ENCODE peak calls at places on chromosomes 3 and 15, in ten cellular contexts. P is cardiac muscle cell; C is HAP-1; U is CD4-positive, alpha-beta memory T cell; I is ovary; X is psoas muscle; R is left ventricle myocardium inferior; L is brain microvascular endothelial cell; B is astrocyte; V is uterus. T is an unnamed sample. For H3K36me3 and H3K27me3, the result is how much of the 10 kb centered on the place peaks cover.

GRCh38 chr3:31878231-31878838 is 102.7 kb downstream of the OSBPL10 start:
- DNase-seq in I (no peak), C (no peak), B (peak), R (no peak), P (no peak), X (no peak), L (peak), V (no peak), U (no peak), T (no peak)

GRCh38 chr3:72144773-72145505 is 360.0 kb upstream of the PROK2 start:
- DNase-seq in U (no peak), L (no peak), P (peak), V (no peak), X (no peak), C (no peak), I (no peak), B (no peak), R (peak), T (no peak)

GRCh38 chr3:30667250-30667585 is 60.8 kb downstream of the TGFBR2 start:
- DNase-seq in B (peak), U (peak), P (peak), L (no peak), R (no peak), C (peak), X (no peak), I (no peak), V (no peak), T (no peak)

GRCh38 chr3:58419782-58420512 is 13.7 kb downstream of the PDHB start:
- DNase-seq in R (peak), U (no peak), L (no peak), C (no peak), V (peak), I (no peak), B (no peak), P (no peak), X (peak), T (peak)

GRCh38 chr15:48582472-48583235 is 62.9 kb downstream of the FBN1 start:
- DNase-seq in R (no peak), V (no peak), C (peak), B (peak), X (no peak), U (no peak), I (no peak), P (no peak), L (peak), T (no peak)

GRCh38 chr3:139251529-139251928 is 92.3 kb upstream of the MRPS22 start:
- DNase-seq in X (no peak), C (no peak), R (no peak), B (no peak), P (no peak), V (no peak), U (no peak), I (peak), L (no peak), T (no peak)

GRCh38 chr3:23484386-23484785 is 281.3 kb downstream of the UBE2E2 start:
- DNase-seq in X (no peak), U (no peak), P (no peak), I (no peak), B (no peak), R (no peak), V (no peak), C (no peak), L (no peak), T (no peak)

GRCh38 chr15:59349715-59350420 is 22.8 kb downstream of the MYO1E start:
- DNase-seq in I (no peak), X (peak), L (peak), P (no peak), B (peak), U (no peak), C (no peak), V (peak), R (no peak), T (no peak)

GRCh38 chr3:30341851-30342250 is 264.6 kb upstream of the TGFBR2 start:
- DNase-seq in V (no peak), U (no peak), I (no peak), P (no peak), B (no peak), L (no peak), X (no peak), C (no peak), R (no peak), T (no peak)

GRCh38 chr15:36519067-36519466 is 60.4 kb upstream of the CDIN1 start:
- DNase-seq in L (no peak), C (no peak), R (no peak), B (no peak), P (no peak), X (no peak), V (no peak), U (no peak), I (no peak), T (no peak)

GRCh38 chr15:92882697-92883642 is 17.2 kb upstream of the CHD2 start:
- DNase-seq in B (no peak), C (peak), X (peak), V (no peak), I (peak), R (peak), U (peak), P (peak), L (no peak), T (peak)

GRCh38 chr15:64697911-64698369 is 77.4 kb downstream of the RBPMS2 start:
- DNase-seq in I (no peak), P (no peak), X (no peak), U (no peak), V (no peak), B (peak), R (no peak), L (no peak), C (no peak), T (no peak)

GRCh38 chr3:133249490-133249889 is 150.4 kb upstream of the BFSP2 start:
- DNase-seq in R (no peak), C (no peak), P (no peak), L (no peak), I (no peak), X (no peak), U (no peak), B (no peak), V (no peak), T (no peak)

GRCh38 chr3:125128861-125129501 is 73.2 kb upstream of the HEG1 start:
- DNase-seq in V (no peak), P (no peak), L (peak), B (peak), U (no peak), X (no peak), I (no peak), R (no peak), C (no peak), T (no peak)

GRCh38 chr15:87570186-87570585 is 686.4 kb downstream of the NTRK3 start:
- DNase-seq in C (no peak), I (no peak), P (no peak), B (peak), U (no peak), X (no peak), L (no peak), V (no peak), R (no peak), T (no peak)

DNA sequence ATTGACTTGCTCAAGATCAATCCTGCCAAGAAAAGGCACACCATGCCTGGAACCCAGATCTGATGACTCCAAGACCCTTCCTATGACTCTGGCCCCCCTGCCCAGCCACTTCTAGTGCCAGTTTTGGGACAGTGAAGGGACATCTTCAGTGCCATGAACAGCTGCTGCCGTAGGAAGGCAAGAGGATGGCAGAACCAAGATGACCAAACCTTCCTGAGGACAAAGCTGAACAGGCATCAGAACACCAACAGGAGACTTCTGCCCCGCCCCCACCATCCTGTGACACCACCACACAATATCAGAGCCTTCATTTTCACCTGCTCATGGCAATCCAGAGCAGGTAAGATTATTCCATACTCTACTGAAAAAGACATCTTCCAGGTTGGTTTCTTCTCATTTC is 33.0 kb downstream of the ZNF445 start:
- DNase-seq in B (no peak), P (no peak), C (no peak), I (no peak), U (no peak), X (no peak), V (no peak), L (no peak), R (no peak), T (no peak)
- H3K36me3 ChIP-seq in B (under half), P (under half), C (half or more), I (under half), U (under half), X (under half), V (under half), L (under half), R (half or more), T (under half)

DNA sequence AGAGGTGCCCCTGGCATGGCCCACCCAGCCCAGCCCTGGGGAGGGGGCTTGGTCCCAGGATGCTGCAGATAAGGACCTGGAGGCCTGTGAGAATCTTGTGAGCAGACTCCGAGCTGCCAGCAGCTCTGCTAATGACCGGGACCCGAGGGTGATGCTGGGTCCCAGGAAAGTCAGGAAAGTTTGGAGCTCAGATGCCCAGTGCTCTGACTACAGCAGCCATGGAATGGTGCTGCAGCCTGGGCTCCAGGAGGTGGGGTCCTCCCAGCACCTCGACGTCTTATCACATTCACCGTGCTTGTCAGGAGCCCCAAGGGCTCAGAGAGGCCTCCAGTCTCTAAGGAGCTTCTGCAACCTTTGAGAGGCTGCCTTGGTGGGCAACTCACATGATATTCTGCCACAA is 34.3 kb upstream of the ADCY5 start:
- DNase-seq in B (no peak), V (no peak), R (no peak), L (no peak), X (no peak), C (no peak), P (no peak), I (no peak), U (no peak), T (no peak)
- H3K27me3 ChIP-seq in B (under half), V (under half), R (under half), L (under half), X (under half), C (under half), P (under half), I (under half), U (under half), T (under half)

GRCh38 chr15:28111552-28111951 is 12.4 kb upstream of the OCA2 start:
- DNase-seq in V (no peak), B (no peak), P (no peak), I (no peak), R (no peak), U (no peak), X (no peak), C (no peak), L (no peak), T (no peak)
- H3K36me3 ChIP-seq in V (under half), B (under half), P (under half), I (under half), R (half or more), U (under half), X (under half), C (under half), L (under half), T (under half)

DNA sequence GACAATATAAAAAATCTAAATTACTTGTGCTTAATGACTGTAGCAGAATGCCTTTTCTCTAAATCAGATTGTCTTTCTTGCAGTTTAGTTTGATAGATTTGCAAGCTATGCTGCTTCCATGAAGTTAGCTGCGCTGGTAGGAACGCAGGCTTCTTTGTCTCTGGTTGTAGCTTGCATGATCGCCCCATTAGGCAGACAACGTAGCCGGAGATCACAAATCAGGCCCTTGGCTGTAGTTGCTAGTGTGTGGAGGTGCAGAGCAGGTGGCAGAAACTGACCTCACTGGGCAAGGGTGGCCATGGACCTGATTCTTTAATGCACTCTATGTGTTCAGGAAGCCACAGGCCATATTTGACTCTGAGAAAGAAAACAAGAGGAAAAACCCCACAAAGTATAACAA is 6.2 kb downstream of the ZIC1 start:
- DNase-seq in I (no peak), C (no peak), R (no peak), U (no peak), V (no peak), L (peak), P (no peak), B (no peak), X (no peak), T (no peak)
- H3K27me3 ChIP-seq in I (under half), C (under half), R (half or more), U (under half), V (half or more), L (under half), P (half or more), B (under half), X (under half), T (under half)

GRCh38 chr3:186785517-186786018 is 2.2 kb downstream of the EIF4A2 start:
- DNase-seq in X (no peak), C (no peak), R (no peak), V (no peak), B (no peak), L (no peak), U (no peak), I (no peak), P (no peak), T (no peak)
- H3K36me3 ChIP-seq in X (under half), C (half or more), R (half or more), V (under half), B (half or more), L (half or more), U (half or more), I (under half), P (half or more), T (under half)

DNA sequence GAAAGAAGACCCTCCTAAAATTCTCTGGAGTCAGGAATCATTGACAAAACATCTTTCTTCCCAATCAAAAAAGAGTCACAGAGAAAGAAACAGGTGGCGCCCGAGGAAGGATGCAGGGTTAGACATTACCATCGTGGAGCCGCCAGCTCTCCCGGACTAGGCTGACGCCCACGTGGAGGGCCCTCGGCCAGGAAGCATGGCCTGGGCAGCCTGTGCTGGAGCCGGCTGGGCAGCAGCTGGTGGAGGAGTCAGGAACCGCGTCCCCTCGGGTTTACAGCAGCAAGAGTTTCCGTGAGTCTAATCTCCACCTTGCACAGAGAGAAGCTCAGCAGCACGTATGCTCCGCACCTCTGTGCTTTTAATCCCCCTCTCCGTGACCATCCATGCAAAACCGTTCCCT is 533.7 kb upstream of the ATP11B start:
- DNase-seq in U (no peak), L (no peak), P (peak), V (no peak), X (no peak), I (peak), C (peak), R (peak), B (peak), T (no peak)
- H3K27me3 ChIP-seq in U (under half), L (under half), P (under half), V (under half), X (under half), I (under half), C (under half), R (half or more), B (under half), T (under half)

GRCh38 chr3:11602886-11603285 is 40.8 kb downstream of the VGLL4 start:
- DNase-seq in V (no peak), P (no peak), L (no peak), I (no peak), B (no peak), C (no peak), X (no peak), U (no peak), R (no peak), T (no peak)
- H3K36me3 ChIP-seq in V (under half), P (under half), L (under half), I (under half), B (under half), C (under half), X (under half), U (under half), R (under half), T (under half)

DNA sequence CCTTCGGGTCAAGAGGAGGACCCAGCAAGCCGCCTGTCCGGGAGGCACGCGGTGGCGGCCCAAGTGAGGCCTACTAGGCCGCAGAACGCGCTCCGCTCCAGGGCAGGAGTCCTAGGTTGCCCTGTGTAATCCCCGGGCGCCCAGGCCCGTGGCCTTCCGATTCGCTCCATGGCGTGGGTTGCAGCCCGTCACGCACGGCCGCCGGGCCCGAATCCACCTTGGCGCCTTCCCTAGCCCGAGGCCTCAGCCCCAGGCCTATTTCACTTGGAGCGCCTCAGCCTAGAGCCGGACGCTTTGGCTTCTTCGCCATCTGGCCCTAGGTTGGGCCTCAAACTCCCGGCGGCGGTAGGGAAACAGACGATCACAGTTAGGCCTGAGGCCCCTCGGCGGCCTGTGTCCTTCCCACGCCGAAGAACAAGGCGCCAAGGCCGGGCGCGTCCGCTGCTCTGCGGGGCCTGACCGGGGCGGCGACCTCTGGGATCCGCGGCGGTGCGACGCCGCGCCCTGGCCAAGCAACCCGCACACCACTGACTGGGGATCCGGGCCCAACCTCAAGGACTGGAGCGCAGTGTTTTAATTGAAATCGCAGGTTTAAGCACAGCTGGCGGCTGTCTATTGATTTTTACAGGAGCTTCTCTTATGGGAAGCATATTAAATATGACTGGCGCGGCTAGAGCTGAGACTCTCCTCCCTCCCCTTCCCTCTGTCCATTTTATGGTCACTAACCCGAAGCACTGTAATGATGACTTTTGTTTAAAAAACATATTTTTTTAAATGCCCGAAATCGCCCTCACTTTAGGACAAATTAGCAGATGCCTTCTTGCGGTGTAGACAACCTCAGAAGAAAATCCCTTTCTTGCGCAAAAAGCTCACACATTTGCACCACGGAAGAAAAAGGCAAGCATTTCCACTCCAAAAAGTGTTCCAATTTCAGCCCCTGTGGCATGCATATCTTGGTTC is 3.8 kb upstream of the FEZF2 start:
- DNase-seq in L (no peak), C (no peak), V (no peak), X (no peak), P (no peak), R (no peak), B (no peak), I (no peak), U (no peak), T (no peak)
- H3K27me3 ChIP-seq in L (half or more), C (half or more), V (half or more), X (under half), P (half or more), R (half or more), B (half or more), I (under half), U (under half), T (under half)

T was measured in GM06990.